ENCODE peak calls at places on chromosomes 11 and 22, in four cellular contexts. S is PC-3, Z is GM23338, W is fibroblast of mammary gland. E is an unnamed sample.

GRCh38 chr22:49603016-49603415 is 224.7 kb downstream of the BRD1 start:
- DNase-seq in S (no peak), Z (no peak), W (no peak), E (no peak)

GRCh38 chr11:119363874-119364590 is 17.5 kb downstream of the USP2 start:
- DNase-seq in S (peak), Z (peak), W (no peak), E (peak)

GRCh38 chr11:114482114-114482513 is 42.8 kb downstream of the REXO2 start:
- DNase-seq in S (no peak), Z (peak), W (no peak), E (peak)

GRCh38 chr11:117842131-117842941 is 17.8 kb upstream of the FXYD2 start:
- DNase-seq in S (no peak), Z (no peak), W (no peak), E (no peak)

GRCh38 chr11:36060926-36061325 is 117.1 kb downstream of the LDLRAD3 start:
- DNase-seq in S (no peak), Z (no peak), W (peak), E (no peak)

GRCh38 chr11:128508785-128509518 is 78.4 kb downstream of the ETS1 start:
- DNase-seq in S (peak), Z (no peak), W (peak), E (peak)

GRCh38 chr11:12043959-12044772 is 35.7 kb upstream of the DKK3 start:
- DNase-seq in S (peak), Z (peak), W (peak), E (peak)

GRCh38 chr11:104531894-104532293 is 366.4 kb downstream of the CASP12 start:
- DNase-seq in S (peak), Z (no peak), W (no peak), E (no peak)

GRCh38 chr11:134660416-134660815 is 248.4 kb upstream of the B3GAT1 start:
- DNase-seq in S (no peak), Z (no peak), W (no peak), E (no peak)

GRCh38 chr22:27488456-27489224 is 312.9 kb downstream of the MN1 start:
- DNase-seq in S (peak), Z (no peak), W (no peak), E (no peak)

GRCh38 chr22:31944700-31945477 is 554 bp downstream of the YWHAH start:
- DNase-seq in S (peak), Z (peak), W (no peak), E (no peak)

GRCh38 chr11:31818874-31819331 is 7.8 kb upstream of the PAX6 start:
- DNase-seq in S (no peak), Z (peak), W (no peak), E (no peak)

GRCh38 chr11:85647604-85648299 is at the start of gene TMEM126A:
- DNase-seq in S (peak), Z (peak), W (peak), E (peak)

GRCh38 chr11:43582837-43583462 is 97.6 kb upstream of the HSD17B12 start:
- DNase-seq in S (no peak), Z (peak), W (no peak), E (no peak)

GRCh38 chr22:24420072-24420976 is 7.1 kb upstream of the ADORA2A start:
- DNase-seq in S (no peak), Z (peak), W (no peak), E (no peak)

GRCh38 chr22:30217698-30218565 is 28.6 kb downstream of the LIF start:
- DNase-seq in S (no peak), Z (no peak), W (no peak), E (peak)

GRCh38 chr22:32649515-32650200 is 151.8 kb upstream of the TIMP3 start:
- DNase-seq in S (no peak), Z (no peak), W (peak), E (peak)

GRCh38 chr11:128484172-128484571 is 103.2 kb downstream of the ETS1 start:
- DNase-seq in S (peak), Z (peak), W (no peak), E (no peak)

GRCh38 chr11:44199298-44199697 is 103.8 kb downstream of the EXT2 start:
- DNase-seq in S (no peak), Z (peak), W (no peak), E (no peak)

GRCh38 chr11:96179905-96180304 is 163.1 kb downstream of the MAML2 start:
- DNase-seq in S (no peak), Z (no peak), W (no peak), E (no peak)

GRCh38 chr11:61872935-61873565 is 18.3 kb downstream of the FADS3 start:
- DNase-seq in S (no peak), Z (no peak), W (no peak), E (no peak)

GRCh38 chr11:61869636-61870428 is 21.5 kb downstream of the FADS3 start:
- DNase-seq in S (no peak), Z (no peak), W (no peak), E (no peak)

GRCh38 chr11:61871158-61871597 is 20.2 kb downstream of the FADS3 start:
- DNase-seq in S (peak), Z (peak), W (peak), E (peak)

GRCh38 chr11:61868601-61869476 is 22.5 kb downstream of the FADS3 start:
- DNase-seq in S (no peak), Z (no peak), W (no peak), E (no peak)

GRCh38 chr11:61870429-61871039 is 20.8 kb downstream of the FADS3 start:
- DNase-seq in S (no peak), Z (no peak), W (peak), E (peak)
- H3K4me3 ChIP-seq in S (no peak), Z (no peak), W (no peak), E (no peak)

GRCh38 chr11:70566768-70567530 is 168.6 kb downstream of the CTTN start:
- DNase-seq in S (no peak), Z (no peak), W (no peak), E (no peak)

GRCh38 chr11:70567680-70568503 is 169.6 kb downstream of the CTTN start:
- DNase-seq in S (no peak), Z (peak), W (peak), E (peak)

GRCh38 chr11:70569173-70569890 is 171.0 kb downstream of the CTTN start:
- DNase-seq in S (no peak), Z (no peak), W (no peak), E (no peak)

GRCh38 chr11:70569996-70570692 is 171.8 kb downstream of the CTTN start:
- DNase-seq in S (no peak), Z (no peak), W (no peak), E (no peak)

DNA sequence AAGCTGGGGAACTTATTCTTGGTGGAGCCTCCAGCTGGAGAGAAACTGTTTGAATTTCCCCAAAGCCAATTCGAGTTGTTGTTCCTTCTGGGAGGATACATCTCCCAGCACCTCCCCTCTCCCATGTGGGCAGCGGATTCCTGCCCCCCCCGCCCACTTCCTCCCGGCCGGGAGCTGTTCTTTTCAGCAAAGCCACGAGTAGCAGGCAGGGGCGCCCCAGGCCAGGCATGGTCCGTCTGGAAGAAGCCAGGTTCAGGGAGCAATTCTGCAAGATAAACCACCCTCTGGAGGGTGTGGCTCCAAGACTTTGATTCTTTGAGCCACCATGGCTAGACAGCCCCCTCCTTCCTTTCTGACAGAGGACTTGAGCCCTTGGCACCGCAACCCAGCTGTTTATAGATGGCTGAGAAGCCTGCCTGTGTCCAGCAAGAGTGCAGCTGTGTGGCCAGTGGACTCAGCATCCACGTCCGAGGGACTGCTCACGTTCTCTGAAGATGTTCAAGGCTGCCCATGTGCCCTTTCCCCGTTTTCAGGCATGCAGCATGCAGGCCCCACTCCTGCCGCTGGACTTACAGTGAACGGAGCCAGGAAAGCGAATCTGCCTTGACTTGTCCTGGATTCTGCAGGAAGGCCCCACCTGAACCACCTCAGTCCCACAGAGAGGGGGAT is 170.3 kb downstream of the CTTN start:
- DNase-seq in S (no peak), Z (peak), W (peak), E (peak)
- TF ChIP-seq CTCF in S (no peak), Z (no peak), W (peak), E (peak)

DNA sequence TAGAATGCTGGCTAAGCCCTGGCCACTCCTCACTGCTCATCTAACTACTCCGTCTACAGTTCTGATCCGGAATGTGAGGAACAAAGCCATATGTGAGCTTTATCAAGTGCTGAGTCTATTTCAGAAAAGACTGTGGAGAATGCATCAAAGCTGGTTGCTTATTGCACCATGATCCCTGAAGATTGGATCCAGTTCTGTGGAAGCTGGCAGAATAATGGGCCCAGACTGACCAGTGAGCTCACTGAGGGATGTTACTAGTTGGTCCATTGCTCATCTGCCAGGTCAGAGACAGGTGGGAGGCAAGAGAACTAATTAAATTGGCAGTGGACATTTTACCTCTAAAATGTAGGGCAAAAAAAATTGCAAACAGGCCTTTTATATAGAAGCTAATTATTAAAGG is 681.3 kb downstream of the NTM start:
- DNase-seq in S (no peak), Z (no peak), W (no peak), E (peak)
- H3K4me3 ChIP-seq in S (no peak), Z (no peak), W (no peak), E (no peak)

GRCh38 chr11:47132981-47133380 is 43.7 kb downstream of the ARFGAP2 start:
- DNase-seq in S (no peak), Z (no peak), W (no peak), E (no peak)

GRCh38 chr11:47139878-47140277 is 36.8 kb downstream of the ARFGAP2 start:
- DNase-seq in S (no peak), Z (no peak), W (no peak), E (no peak)

GRCh38 chr11:47136327-47136726 is 40.4 kb downstream of the ARFGAP2 start:
- DNase-seq in S (no peak), Z (no peak), W (peak), E (peak)

GRCh38 chr11:47137476-47137875 is 39.2 kb downstream of the ARFGAP2 start:
- DNase-seq in S (no peak), Z (no peak), W (no peak), E (no peak)

DNA sequence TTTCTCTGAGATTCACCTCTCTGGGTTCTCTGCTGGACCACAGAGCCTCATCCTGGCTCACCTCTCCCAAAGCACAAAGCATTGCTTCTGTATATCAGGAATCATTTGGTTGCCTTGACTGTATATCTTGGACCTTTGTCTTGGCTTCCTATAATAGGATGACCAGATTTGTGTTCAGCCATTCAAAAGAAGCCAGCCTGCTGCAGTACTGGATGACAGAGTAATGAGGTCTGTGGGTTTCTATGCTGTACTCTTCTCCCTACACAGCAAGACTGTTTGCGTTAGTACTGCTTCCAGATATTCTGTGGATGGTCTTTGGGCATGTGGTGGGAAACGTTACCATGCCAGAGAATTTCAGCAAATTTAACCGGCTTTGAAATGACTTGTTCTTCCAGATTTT is 39.8 kb downstream of the ARFGAP2 start:
- DNase-seq in S (no peak), Z (no peak), W (no peak), E (no peak)
- TF ChIP-seq CTCF in S (no peak), Z (no peak), W (no peak), E (no peak)

GRCh38 chr11:71397961-71398360 is 50.2 kb downstream of the DHCR7 start:
- DNase-seq in S (no peak), Z (no peak), W (no peak), E (no peak)
- H3K4me3 ChIP-seq in S (no peak), Z (no peak), W (no peak), E (no peak)

GRCh38 chr11:67119577-67120391 is 721 bp downstream of the KDM2A start:
- DNase-seq in S (peak), Z (peak), W (no peak), E (no peak)
- TF ChIP-seq CTCF in S (no peak), Z (no peak), W (no peak), E (no peak)

GRCh38 chr22:37487559-37487958 is 1.4 kb upstream of the MFNG start:
- DNase-seq in S (no peak), Z (no peak), W (no peak), E (no peak)

GRCh38 chr22:37485006-37485713 is 1.0 kb downstream of the MFNG start:
- DNase-seq in S (no peak), Z (no peak), W (no peak), E (no peak)

GRCh38 chr22:37487129-37487528 is 945 bp upstream of the MFNG start:
- DNase-seq in S (no peak), Z (no peak), W (no peak), E (no peak)

GRCh38 chr22:37485714-37486223 is 415 bp downstream of the MFNG start:
- DNase-seq in S (no peak), Z (no peak), W (no peak), E (no peak)

GRCh38 chr22:37486224-37486845 is at the start of gene MFNG:
- DNase-seq in S (peak), Z (peak), W (no peak), E (no peak)
- H3K4me3 ChIP-seq in S (no peak), Z (peak), W (no peak), E (no peak)

E was measured in AG10803.